ENCODE peak calls at places on chromosomes 5 and 9, in four cellular contexts. V is HTR-8/SVneo; X is AG08395; J is stimulated activated naive B cell treated with anti-CD40 and anti-IgM and Interleukin-4, amounts not matched to agents 10 μg/mL and 1 μg/mL and 100 μg/mL, for 72 hours. G is an unnamed sample.

GRCh38 chr5:132425009-132425937 is 55.8 kb downstream of the SLC22A5 start:
- DNase-seq in X (peak), V (no peak), J (peak), G (no peak)

GRCh38 chr5:151018846-151019245 is 1.5 kb upstream of the GPX3 start:
- DNase-seq in X (no peak), J (no peak), V (no peak), G (no peak)

GRCh38 chr5:142602720-142603245 is 83.1 kb downstream of the FGF1 start:
- DNase-seq in J (no peak), V (no peak), X (no peak), G (no peak)

GRCh38 chr5:93789173-93790070 is 48.0 kb upstream of the POU5F2 start:
- DNase-seq in V (peak), J (no peak), X (peak), G (no peak)

GRCh38 chr9:131407717-131408195 is 13.9 kb downstream of the PRRC2B start:
- DNase-seq in V (no peak), X (peak), J (no peak), G (no peak)

GRCh38 chr5:116088062-116088461 is 3.2 kb downstream of the COMMD10 start:
- DNase-seq in V (no peak), X (no peak), J (no peak), G (no peak)

GRCh38 chr5:35855221-35855620 is 1.5 kb upstream of the IL7R start:
- DNase-seq in X (no peak), V (no peak), J (no peak), G (no peak)

GRCh38 chr9:16705121-16705604 is 165.3 kb downstream of the BNC2 start:
- DNase-seq in J (no peak), V (peak), X (peak), G (no peak)

GRCh38 chr5:14109771-14110170 is 33.4 kb upstream of the TRIO start:
- DNase-seq in X (no peak), V (no peak), J (no peak), G (no peak)

GRCh38 chr9:8486095-8486494 is 686.5 kb upstream of the DMAC1 start:
- DNase-seq in V (no peak), J (no peak), X (no peak), G (no peak)

GRCh38 chr9:87592554-87593394 is 95.1 kb downstream of the DAPK1 start:
- DNase-seq in X (peak), J (no peak), V (no peak), G (no peak)